ENCODE peak calls at places on chromosomes 6 and 20, in ten cellular contexts. Q is cardiac muscle cell, B is GM13977, V is epithelial cell of esophagus, R is mucosa of gallbladder, S is ecto neural progenitor cell, U is uterus, I is naive B cell, N is posterior cingulate gyrus, F is substantia nigra. P is an unnamed sample.

GRCh38 chr6:57313711-57314471 is 3.5 kb upstream of the PRIM2 start:
- DNase-seq in U (peak; percentile 64), V (peak; percentile 94), B (no peak), Q (peak; percentile 94), R (peak; percentile 32), S (no peak), N (peak; percentile 6), I (no peak), F (no peak), P (no peak)

GRCh38 chr20:4817230-4817671 is 95.5 kb downstream of the PRND start:
- DNase-seq in N (no peak), B (no peak), R (no peak), I (no peak), F (no peak), U (no peak), V (peak; percentile 41), Q (no peak), S (no peak), P (no peak)

GRCh38 chr20:31260326-31260932 is 3.0 kb downstream of the DEFB115 start:
- DNase-seq in B (no peak), V (peak; percentile 23), S (no peak), Q (no peak), I (no peak), N (no peak), U (no peak), F (no peak), R (no peak), P (no peak)

GRCh38 chr6:39204646-39205244 is 24.5 kb downstream of the KCNK5 start:
- DNase-seq in F (no peak), R (no peak), N (no peak), B (no peak), I (no peak), U (no peak), S (peak; percentile 64), V (no peak), Q (no peak), P (peak; percentile 27)

GRCh38 chr6:4028051-4028450 is 50.9 kb downstream of the FAM217A start:
- DNase-seq in U (no peak), S (no peak), V (no peak), N (no peak), R (no peak), B (no peak), Q (no peak), I (no peak), F (no peak), P (no peak)

GRCh38 chr20:50036703-50037102 is 53.9 kb downstream of the SNAI1 start:
- DNase-seq in V (no peak), N (no peak), F (no peak), Q (no peak), B (no peak), U (no peak), R (no peak), S (no peak), I (no peak), P (no peak)

GRCh38 chr20:50980851-50981713 is 22.5 kb downstream of the MOCS3 start:
- DNase-seq in U (peak; percentile 35), V (peak; percentile 66), Q (peak; percentile 75), B (peak; percentile 75), N (peak; percentile 53), R (peak; percentile 27), I (peak; percentile 61), S (peak; percentile 76), F (no peak), P (peak; percentile 72)

GRCh38 chr6:22024973-22025467 is 271.8 kb downstream of the PRL start:
- DNase-seq in F (no peak), I (no peak), U (no peak), N (no peak), Q (no peak), S (no peak), V (no peak), B (peak; percentile 29), R (no peak), P (no peak)

P was measured in neuronal stem cell.